ENCODE peak calls at places on chromosomes 13 and 19, in six cellular contexts. T, C, B, H, V and L are unnamed samples.

GRCh38 chr19:1837625-1838105 is 10.6 kb downstream of the REXO1 start:
- DNase-seq in T (no peak), C (no peak), B (peak), H (peak), V (no peak), L (peak)

GRCh38 chr19:40228863-40229262 is 2.4 kb upstream of the CCNP start:
- DNase-seq in T (no peak), C (no peak), B (no peak), H (no peak), V (no peak), L (no peak)

GRCh38 chr19:45670670-45671453 is 2.8 kb downstream of the GIPR start:
- DNase-seq in T (peak), C (peak), B (peak), H (peak), V (no peak), L (peak)

GRCh38 chr19:12777217-12778019 is 2.1 kb upstream of the HOOK2 start:
- DNase-seq in T (peak), C (no peak), B (peak), H (peak), V (no peak), L (peak)

GRCh38 chr19:31674503-31675186 is 325.4 kb upstream of the TSHZ3 start:
- DNase-seq in T (no peak), C (no peak), B (peak), H (peak), V (no peak), L (peak)

GRCh38 chr13:74575729-74576125 is 441.5 kb upstream of the KLF12 start:
- DNase-seq in T (no peak), C (no peak), B (peak), H (peak), V (peak), L (peak)

GRCh38 chr13:48561461-48562224 is 28.8 kb upstream of the RCBTB2 start:
- DNase-seq in T (no peak), C (no peak), B (no peak), H (no peak), V (no peak), L (no peak)

GRCh38 chr13:93279982-93280381 is 53.4 kb downstream of the GPC6 start:
- DNase-seq in T (no peak), C (no peak), B (no peak), H (no peak), V (no peak), L (no peak)

GRCh38 chr13:80783926-80784325 is 443.0 kb upstream of the SPRY2 start:
- DNase-seq in T (no peak), C (no peak), B (peak), H (no peak), V (peak), L (peak)

GRCh38 chr19:4390017-4390861 is 10.1 kb downstream of the SH3GL1 start:
- DNase-seq in T (no peak), C (no peak), B (peak), H (peak), V (no peak), L (peak)

GRCh38 chr13:95955255-95955654 is 97.9 kb downstream of the UGGT2 start:
- DNase-seq in T (no peak), C (no peak), B (no peak), H (no peak), V (no peak), L (no peak)

GRCh38 chr13:94479559-94480095 is at the start of gene DCT:
- DNase-seq in T (no peak), C (no peak), B (no peak), H (no peak), V (no peak), L (no peak)

GRCh38 chr13:102440259-102440936 is 38.5 kb upstream of the FGF14 start:
- DNase-seq in T (no peak), C (no peak), B (no peak), H (no peak), V (no peak), L (no peak)

GRCh38 chr13:106533940-106534843 is 1.3 kb downstream of the EFNB2 start:
- DNase-seq in T (no peak), C (no peak), B (peak), H (peak), V (no peak), L (peak)

GRCh38 chr19:51807111-51807701 is 12.2 kb downstream of the FPR3 start:
- DNase-seq in T (no peak), C (no peak), B (peak), H (peak), V (no peak), L (peak)

GRCh38 chr19:49347835-49348234 is 12.6 kb downstream of the CD37 start:
- DNase-seq in T (no peak), C (peak), B (peak), H (peak), V (no peak), L (peak)

GRCh38 chr19:4067396-4068057 is 828 bp upstream of the ZBTB7A start:
- DNase-seq in T (no peak), C (no peak), B (no peak), H (peak), V (no peak), L (no peak)

GRCh38 chr13:40077396-40078027 is 422.1 kb downstream of the COG6 start:
- DNase-seq in T (no peak), C (no peak), B (no peak), H (no peak), V (no peak), L (no peak)

GRCh38 chr13:71864094-71864980 is 2.7 kb downstream of the DACH1 start:
- DNase-seq in T (peak), C (no peak), B (peak), H (no peak), V (no peak), L (peak)

GRCh38 chr19:19530423-19530804 is 1.7 kb downstream of the YJEFN3 start:
- DNase-seq in T (no peak), C (no peak), B (peak), H (peak), V (no peak), L (peak)

GRCh38 chr19:55493052-55493649 is 4.9 kb downstream of the SSC5D start:
- DNase-seq in T (no peak), C (no peak), B (peak), H (peak), V (no peak), L (peak)
- H3K4me3 ChIP-seq in T (peak), C (no peak), B (no peak), H (peak), V (peak), L (peak)

GRCh38 chr19:21322528-21322927 is 6.7 kb downstream of the ZNF708 start:
- DNase-seq in T (no peak), C (no peak), B (peak), H (peak), V (no peak), L (peak)

GRCh38 chr19:21321996-21322395 is 7.2 kb downstream of the ZNF708 start:
- DNase-seq in T (no peak), C (no peak), B (peak), H (peak), V (no peak), L (peak)

GRCh38 chr19:21323000-21323399 is 6.2 kb downstream of the ZNF708 start:
- DNase-seq in T (no peak), C (no peak), B (peak), H (no peak), V (no peak), L (no peak)

GRCh38 chr19:21317821-21318220 is 11.4 kb downstream of the ZNF708 start:
- DNase-seq in T (no peak), C (no peak), B (no peak), H (no peak), V (no peak), L (no peak)

DNA sequence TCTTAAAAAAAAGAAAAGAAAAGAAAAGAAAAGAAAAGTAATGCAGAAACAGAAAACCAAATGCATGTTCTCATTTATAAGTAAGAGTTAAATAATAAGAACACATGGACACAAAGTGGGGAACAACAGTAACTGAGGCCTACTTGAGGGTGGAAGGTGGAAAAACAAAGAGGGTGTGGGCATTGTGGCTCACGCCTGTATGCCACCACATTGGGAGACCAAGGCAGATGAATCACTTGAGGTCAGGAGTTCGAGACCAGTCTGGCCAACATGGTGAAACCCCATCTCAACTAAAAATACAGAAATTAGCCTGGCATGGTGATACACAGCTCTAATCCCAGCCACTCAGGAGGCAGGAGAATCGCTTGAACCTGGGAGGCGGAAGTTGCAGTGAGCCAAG is 8.1 kb downstream of the ZNF708 start:
- DNase-seq in T (no peak), C (no peak), B (no peak), H (peak), V (no peak), L (peak)
- H3K4me3 ChIP-seq in T (no peak), C (no peak), B (no peak), H (no peak), V (no peak), L (no peak)

GRCh38 chr19:15289673-15290072 is 42.7 kb downstream of the BRD4 start:
- DNase-seq in T (no peak), C (no peak), B (no peak), H (no peak), V (no peak), L (no peak)
- H3K4me3 ChIP-seq in T (no peak), C (no peak), B (no peak), H (no peak), V (no peak), L (no peak)

GRCh38 chr19:35284153-35285140 is 2.1 kb downstream of the HAMP start:
- DNase-seq in T (no peak), C (no peak), B (no peak), H (no peak), V (no peak), L (no peak)
- H3K4me3 ChIP-seq in T (no peak), C (no peak), B (no peak), H (no peak), V (no peak), L (no peak)

DNA sequence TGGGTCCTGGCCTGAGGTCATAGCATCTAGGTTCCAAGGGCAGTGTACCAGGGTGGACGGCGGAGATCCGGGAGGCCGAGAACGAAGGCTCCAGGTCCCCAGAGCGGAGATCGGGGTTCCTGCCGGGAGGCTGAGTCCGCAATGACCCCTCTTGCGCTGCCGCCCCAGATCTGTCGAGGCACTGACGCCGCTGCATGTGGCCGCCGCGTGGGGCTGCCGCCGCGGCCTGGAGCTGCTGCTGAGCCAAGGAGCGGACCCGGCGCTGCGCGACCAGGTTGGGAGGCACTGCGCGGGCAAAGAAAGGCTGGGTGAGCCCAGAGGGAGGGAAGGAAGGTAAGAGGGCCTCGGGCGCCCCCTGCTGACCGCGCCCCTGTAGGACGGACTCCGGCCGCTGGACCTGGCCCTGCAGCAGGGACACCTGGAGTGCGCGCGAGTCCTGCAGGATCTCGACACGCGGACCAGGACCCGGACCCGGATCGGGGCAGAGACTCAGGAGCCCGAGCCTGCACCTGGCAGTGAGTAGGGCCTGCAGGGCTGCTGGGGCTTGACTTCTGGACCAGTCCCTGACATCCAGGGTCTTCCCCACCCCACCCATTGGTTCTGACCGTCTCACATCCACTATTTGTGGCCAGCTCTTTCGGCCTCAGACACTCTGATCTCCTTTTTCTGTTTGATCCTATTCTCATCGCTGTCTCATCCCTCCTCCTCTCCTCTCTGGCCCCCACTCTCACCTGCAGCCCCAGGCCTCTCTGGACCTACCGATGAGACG is 971 bp downstream of the ANKLE1 start:
- DNase-seq in T (peak), C (peak), B (peak), H (peak), V (peak), L (peak)
- H3K4me3 ChIP-seq in T (peak), C (peak), B (peak), H (peak), V (peak), L (peak)

GRCh38 chr19:43612374-43612773 is 486 bp downstream of the SRRM5 start:
- DNase-seq in T (no peak), C (no peak), B (no peak), H (no peak), V (no peak), L (no peak)
- H3K4me3 ChIP-seq in T (no peak), C (no peak), B (no peak), H (no peak), V (no peak), L (no peak)

GRCh38 chr19:16066611-16067104 is 9.6 kb upstream of the TPM4 start:
- DNase-seq in T (no peak), C (peak), B (peak), H (peak), V (no peak), L (peak)
- H3K4me3 ChIP-seq in T (peak), C (peak), B (no peak), H (no peak), V (no peak), L (no peak)

GRCh38 chr19:56109216-56109615 is 11.9 kb downstream of the ZNF787 start:
- DNase-seq in T (no peak), C (no peak), B (peak), H (peak), V (peak), L (peak)

GRCh38 chr19:56110515-56111448 is 10.3 kb downstream of the ZNF787 start:
- DNase-seq in T (no peak), C (no peak), B (peak), H (no peak), V (no peak), L (peak)

GRCh38 chr19:56106993-56107392 is 14.1 kb downstream of the ZNF787 start:
- DNase-seq in T (no peak), C (no peak), B (no peak), H (no peak), V (no peak), L (no peak)

GRCh38 chr19:56107626-56108351 is 13.3 kb downstream of the ZNF787 start:
- DNase-seq in T (no peak), C (no peak), B (no peak), H (no peak), V (no peak), L (peak)

DNA sequence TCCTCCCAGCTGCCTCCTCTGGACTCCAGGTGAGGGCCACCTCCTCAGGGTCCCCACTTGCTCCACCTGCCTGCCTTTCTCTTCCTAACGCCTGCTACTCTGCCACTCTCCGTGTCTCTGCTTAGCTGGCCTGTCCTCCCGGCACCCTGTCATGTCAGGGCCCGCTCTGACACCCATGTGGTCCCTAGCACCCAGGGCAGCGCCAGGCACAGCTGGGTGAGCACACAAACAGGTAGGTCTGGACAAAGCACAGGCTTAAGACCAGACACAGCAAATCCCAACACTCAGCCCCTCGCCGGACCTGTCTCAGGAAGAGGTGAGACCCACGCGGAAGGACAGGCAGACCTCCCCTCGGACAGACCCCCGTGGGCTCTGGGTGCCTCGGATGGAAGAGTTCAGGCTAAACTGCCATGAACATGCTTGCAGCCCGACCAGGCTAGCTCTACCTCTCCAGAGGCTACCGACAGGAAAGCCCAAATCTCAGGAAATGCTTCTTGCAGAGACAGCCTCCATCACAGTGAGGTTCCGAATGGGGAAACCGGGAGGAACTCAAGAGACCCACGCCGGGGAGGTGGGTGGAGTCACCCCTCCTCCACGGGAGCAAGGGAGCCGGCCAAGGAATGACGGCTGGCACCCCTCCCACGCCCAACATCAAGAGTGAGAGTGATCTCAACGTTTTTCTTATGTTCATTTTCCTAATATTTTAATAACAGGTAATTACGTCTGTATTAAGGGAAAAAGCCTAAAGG is 12.5 kb downstream of the ZNF787 start:
- DNase-seq in T (no peak), C (no peak), B (peak), H (peak), V (peak), L (peak)
- H3K4me3 ChIP-seq in T (peak), C (no peak), B (no peak), H (peak), V (peak), L (no peak)

DNA sequence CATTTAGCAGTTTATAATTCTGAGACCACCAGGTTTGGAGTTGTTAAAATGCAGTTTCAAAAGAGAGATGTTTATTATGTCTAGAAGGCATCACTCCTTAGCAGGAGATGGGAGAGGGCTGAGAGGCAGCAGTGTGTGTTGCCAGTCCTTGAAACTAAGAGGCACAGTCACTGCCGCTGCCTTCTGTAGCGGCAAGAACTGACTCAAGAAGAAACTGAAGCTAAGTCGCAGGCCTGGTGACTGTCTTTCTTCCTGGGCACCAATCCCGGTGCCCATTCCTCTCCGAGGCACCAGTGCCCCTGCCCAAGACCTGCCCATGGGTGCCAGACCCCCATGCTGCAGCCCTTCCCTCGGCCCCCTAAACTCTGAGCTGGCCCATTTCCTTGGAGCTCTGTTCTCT is 20.1 kb downstream of the N4BP2L1 start:
- DNase-seq in T (no peak), C (no peak), B (no peak), H (no peak), V (no peak), L (no peak)
- H3K4me3 ChIP-seq in T (no peak), C (no peak), B (no peak), H (no peak), V (no peak), L (no peak)

GRCh38 chr13:78601886-78602560 is 1.3 kb downstream of the POU4F1 start:
- DNase-seq in T (no peak), C (no peak), B (no peak), H (no peak), V (no peak), L (no peak)
- H3K4me3 ChIP-seq in T (no peak), C (no peak), B (peak), H (no peak), V (no peak), L (no peak)